ENCODE peak calls at places on chromosomes 4 and X, in eight cellular contexts. One of them, this sample, is unnamed.

GRCh38 chr4:181662383-181662782 is 580.8 kb upstream of the TENM3 start:
- DNase-seq in Caco-2: no peak
- DNase-seq in tibial artery: no peak
- DNase-seq in activated B cell treated with CpG ODN at 0.5 μM for 24 hours: no peak
- DNase-seq in A549: no peak
- DNase-seq in omental fat pad: no peak
- DNase-seq in stomach: no peak
- DNase-seq in neural crest cell: no peak
- DNase-seq in this sample: no peak

GRCh38 chrX:100449696-100450606 is 39.9 kb upstream of the PCDH19 start:
- DNase-seq in tibial artery: no peak
- DNase-seq in A549: no peak
- DNase-seq in stomach: no peak
- DNase-seq in activated B cell treated with CpG ODN at 0.5 μM for 24 hours: no peak
- DNase-seq in omental fat pad: no peak
- DNase-seq in Caco-2: no peak
- DNase-seq in neural crest cell: no peak
- DNase-seq in this sample: no peak

GRCh38 chrX:39470588-39471155 is 627.1 kb downstream of the BCOR start:
- DNase-seq in A549: no peak
- DNase-seq in neural crest cell: no peak
- DNase-seq in stomach: no peak
- DNase-seq in Caco-2: no peak
- DNase-seq in omental fat pad: no peak
- DNase-seq in activated B cell treated with CpG ODN at 0.5 μM for 24 hours: no peak
- DNase-seq in tibial artery: peak; percentile 26
- DNase-seq in this sample: no peak

GRCh38 chr4:76950846-76951321 is 1.3 kb downstream of the SEPTIN11 start:
- DNase-seq in tibial artery: peak; percentile 40
- DNase-seq in omental fat pad: no peak
- DNase-seq in activated B cell treated with CpG ODN at 0.5 μM for 24 hours: no peak
- DNase-seq in stomach: no peak
- DNase-seq in A549: peak; percentile 10
- DNase-seq in Caco-2: no peak
- DNase-seq in neural crest cell: no peak
- DNase-seq in this sample: no peak

GRCh38 chr4:80619070-80619674 is 283.6 kb downstream of the CFAP299 start:
- DNase-seq in Caco-2: no peak
- DNase-seq in A549: no peak
- DNase-seq in omental fat pad: no peak
- DNase-seq in activated B cell treated with CpG ODN at 0.5 μM for 24 hours: no peak
- DNase-seq in neural crest cell: no peak
- DNase-seq in stomach: no peak
- DNase-seq in tibial artery: no peak
- DNase-seq in this sample: no peak

GRCh38 chr4:13921805-13922204 is 294.3 kb upstream of the BOD1L1 start:
- DNase-seq in stomach: no peak
- DNase-seq in activated B cell treated with CpG ODN at 0.5 μM for 24 hours: no peak
- DNase-seq in A549: no peak
- DNase-seq in tibial artery: no peak
- DNase-seq in neural crest cell: no peak
- DNase-seq in Caco-2: no peak
- DNase-seq in omental fat pad: no peak
- DNase-seq in this sample: no peak

GRCh38 chr4:122516376-122516775 is 59.9 kb upstream of the IL2 start:
- DNase-seq in A549: no peak
- DNase-seq in omental fat pad: no peak
- DNase-seq in stomach: no peak
- DNase-seq in Caco-2: no peak
- DNase-seq in activated B cell treated with CpG ODN at 0.5 μM for 24 hours: no peak
- DNase-seq in tibial artery: no peak
- DNase-seq in neural crest cell: no peak
- DNase-seq in this sample: no peak

GRCh38 chr4:177448850-177449249 is 6.6 kb upstream of the AGA start:
- DNase-seq in A549: no peak
- DNase-seq in omental fat pad: no peak
- DNase-seq in Caco-2: no peak
- DNase-seq in activated B cell treated with CpG ODN at 0.5 μM for 24 hours: no peak
- DNase-seq in neural crest cell: no peak
- DNase-seq in tibial artery: no peak
- DNase-seq in stomach: no peak
- DNase-seq in this sample: no peak

GRCh38 chr4:1171306-1172227 is 816 bp downstream of the SPON2 start:
- DNase-seq in omental fat pad: no peak
- DNase-seq in A549: no peak
- DNase-seq in neural crest cell: no peak
- DNase-seq in activated B cell treated with CpG ODN at 0.5 μM for 24 hours: peak; percentile 54
- DNase-seq in Caco-2: no peak
- DNase-seq in tibial artery: peak; percentile 25
- DNase-seq in stomach: no peak
- DNase-seq in this sample: peak; percentile 46

GRCh38 chr4:145380123-145380522 is 101.5 kb upstream of the SMAD1 start:
- DNase-seq in stomach: no peak
- DNase-seq in tibial artery: no peak
- DNase-seq in omental fat pad: no peak
- DNase-seq in neural crest cell: no peak
- DNase-seq in Caco-2: no peak
- DNase-seq in activated B cell treated with CpG ODN at 0.5 μM for 24 hours: no peak
- DNase-seq in A549: no peak
- DNase-seq in this sample: no peak

GRCh38 chrX:2176274-2176673 is 324.5 kb downstream of the DHRSX start:
- DNase-seq in omental fat pad: no peak
- DNase-seq in neural crest cell: no peak
- DNase-seq in activated B cell treated with CpG ODN at 0.5 μM for 24 hours: no peak
- DNase-seq in tibial artery: no peak
- DNase-seq in Caco-2: no peak
- DNase-seq in stomach: no peak
- DNase-seq in A549: no peak
- DNase-seq in this sample: no peak

GRCh38 chr4:2273657-2274319 is 11.9 kb upstream of the MXD4 start:
- DNase-seq in Caco-2: no peak
- DNase-seq in omental fat pad: no peak
- DNase-seq in tibial artery: no peak
- DNase-seq in activated B cell treated with CpG ODN at 0.5 μM for 24 hours: no peak
- DNase-seq in A549: no peak
- DNase-seq in neural crest cell: no peak
- DNase-seq in stomach: no peak
- DNase-seq in this sample: no peak

GRCh38 chrX:150664290-150664689 is 28.9 kb upstream of the MTMR1 start:
- DNase-seq in omental fat pad: no peak
- DNase-seq in A549: no peak
- DNase-seq in activated B cell treated with CpG ODN at 0.5 μM for 24 hours: no peak
- DNase-seq in tibial artery: peak; percentile 27
- DNase-seq in stomach: peak; percentile 76
- DNase-seq in Caco-2: no peak
- DNase-seq in neural crest cell: no peak
- DNase-seq in this sample: no peak

GRCh38 chrX:38335382-38335781 is 8.1 kb upstream of the RPGR start:
- DNase-seq in tibial artery: no peak
- DNase-seq in neural crest cell: no peak
- DNase-seq in stomach: no peak
- DNase-seq in Caco-2: no peak
- DNase-seq in A549: no peak
- DNase-seq in omental fat pad: no peak
- DNase-seq in activated B cell treated with CpG ODN at 0.5 μM for 24 hours: no peak
- DNase-seq in this sample: no peak

GRCh38 chr4:168584321-168584771 is 87.5 kb downstream of the PALLD start:
- DNase-seq in omental fat pad: no peak
- DNase-seq in Caco-2: no peak
- DNase-seq in tibial artery: no peak
- DNase-seq in neural crest cell: no peak
- DNase-seq in activated B cell treated with CpG ODN at 0.5 μM for 24 hours: no peak
- DNase-seq in stomach: no peak
- DNase-seq in A549: no peak
- DNase-seq in this sample: no peak

GRCh38 chr4:86848136-86848535 is 1.0 kb downstream of the SLC10A6 start:
- DNase-seq in activated B cell treated with CpG ODN at 0.5 μM for 24 hours: no peak
- DNase-seq in Caco-2: no peak
- DNase-seq in omental fat pad: no peak
- DNase-seq in neural crest cell: no peak
- DNase-seq in tibial artery: no peak
- DNase-seq in stomach: no peak
- DNase-seq in A549: no peak
- DNase-seq in this sample: no peak

GRCh38 chr4:8188085-8188484 is 11.0 kb upstream of the SH3TC1 start:
- DNase-seq in Caco-2: no peak
- DNase-seq in A549: peak; percentile 52
- DNase-seq in neural crest cell: no peak
- DNase-seq in omental fat pad: no peak
- DNase-seq in stomach: no peak
- DNase-seq in tibial artery: no peak
- DNase-seq in activated B cell treated with CpG ODN at 0.5 μM for 24 hours: no peak
- DNase-seq in this sample: no peak
- TF ChIP-seq CTCF in Caco-2: no peak
- TF ChIP-seq CTCF in A549: no peak
- TF ChIP-seq CTCF in neural crest cell: no peak
- TF ChIP-seq CTCF in omental fat pad: no peak
- TF ChIP-seq CTCF in stomach: no peak
- TF ChIP-seq CTCF in tibial artery: no peak
- TF ChIP-seq CTCF in activated B cell treated with CpG ODN at 0.5 μM for 24 hours: no peak
- TF ChIP-seq CTCF in this sample: no peak

DNA sequence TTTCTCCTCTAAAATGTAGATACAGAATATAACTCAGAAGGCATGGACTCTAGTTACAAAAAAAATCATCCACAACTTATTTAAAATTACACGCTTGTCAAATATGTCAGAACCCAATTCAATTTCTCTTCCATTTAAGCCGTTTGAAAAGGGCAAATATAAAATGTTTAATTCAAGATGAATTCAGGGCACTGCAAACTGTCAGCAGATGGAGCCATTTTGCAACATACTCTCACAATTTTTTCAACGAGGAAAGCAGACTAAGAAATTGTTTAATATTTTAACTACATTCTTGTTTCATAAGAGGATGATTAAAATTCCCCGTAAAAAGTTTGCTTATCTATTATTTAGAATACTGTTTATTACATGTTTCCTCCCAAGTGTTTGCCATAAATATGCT is 321.3 kb upstream of the CPXCR1 start:
- DNase-seq in tibial artery: no peak
- DNase-seq in omental fat pad: no peak
- DNase-seq in neural crest cell: no peak
- DNase-seq in stomach: no peak
- DNase-seq in Caco-2: peak; percentile 9
- DNase-seq in A549: no peak
- DNase-seq in activated B cell treated with CpG ODN at 0.5 μM for 24 hours: no peak
- DNase-seq in this sample: no peak
- TF ChIP-seq CTCF in tibial artery: no peak
- TF ChIP-seq CTCF in omental fat pad: no peak
- TF ChIP-seq CTCF in neural crest cell: peak; percentile 65
- TF ChIP-seq CTCF in stomach: no peak
- TF ChIP-seq CTCF in Caco-2: no peak
- TF ChIP-seq CTCF in A549: peak; percentile 17
- TF ChIP-seq CTCF in activated B cell treated with CpG ODN at 0.5 μM for 24 hours: no peak
- TF ChIP-seq CTCF in this sample: no peak

DNA sequence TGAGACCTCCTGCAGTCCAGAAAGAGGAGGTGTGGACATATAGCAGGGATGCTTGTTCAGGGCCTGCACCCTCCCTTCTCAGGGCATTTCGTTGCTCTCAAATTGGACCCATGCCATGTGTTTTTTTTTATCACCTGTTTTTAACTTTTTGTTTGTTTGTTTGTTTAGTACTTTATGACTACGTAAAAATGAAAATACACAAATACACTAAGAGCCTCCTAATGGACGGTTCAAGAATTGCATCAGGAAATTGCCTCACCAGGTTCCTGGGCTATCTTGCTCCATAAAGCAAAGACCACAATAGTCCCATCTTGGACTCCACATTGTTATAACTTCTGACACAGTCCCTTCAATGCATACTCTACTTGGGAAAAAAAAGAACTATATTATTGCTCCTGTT is 1685.9 kb upstream of the TENM3 start:
- DNase-seq in A549: peak; percentile 0
- DNase-seq in activated B cell treated with CpG ODN at 0.5 μM for 24 hours: no peak
- DNase-seq in stomach: no peak
- DNase-seq in Caco-2: no peak
- DNase-seq in neural crest cell: no peak
- DNase-seq in tibial artery: no peak
- DNase-seq in omental fat pad: no peak
- DNase-seq in this sample: no peak
- TF ChIP-seq CTCF in A549: no peak
- TF ChIP-seq CTCF in activated B cell treated with CpG ODN at 0.5 μM for 24 hours: no peak
- TF ChIP-seq CTCF in stomach: no peak
- TF ChIP-seq CTCF in Caco-2: peak; percentile 23
- TF ChIP-seq CTCF in neural crest cell: peak; percentile 47
- TF ChIP-seq CTCF in tibial artery: no peak
- TF ChIP-seq CTCF in omental fat pad: no peak
- TF ChIP-seq CTCF in this sample: peak; percentile 12

GRCh38 chr4:153645183-153645582 is 38.9 kb upstream of the TLR2 start:
- DNase-seq in activated B cell treated with CpG ODN at 0.5 μM for 24 hours: no peak
- DNase-seq in omental fat pad: no peak
- DNase-seq in tibial artery: no peak
- DNase-seq in neural crest cell: no peak
- DNase-seq in Caco-2: no peak
- DNase-seq in A549: no peak
- DNase-seq in stomach: no peak
- DNase-seq in this sample: no peak

GRCh38 chr4:153639556-153640475 is 44.3 kb upstream of the TLR2 start:
- DNase-seq in neural crest cell: no peak
- DNase-seq in activated B cell treated with CpG ODN at 0.5 μM for 24 hours: no peak
- DNase-seq in tibial artery: no peak
- DNase-seq in Caco-2: no peak
- DNase-seq in A549: no peak
- DNase-seq in stomach: no peak
- DNase-seq in omental fat pad: no peak
- DNase-seq in this sample: no peak

GRCh38 chr4:153641532-153641931 is 42.5 kb upstream of the TLR2 start:
- DNase-seq in neural crest cell: no peak
- DNase-seq in activated B cell treated with CpG ODN at 0.5 μM for 24 hours: no peak
- DNase-seq in A549: no peak
- DNase-seq in Caco-2: no peak
- DNase-seq in stomach: no peak
- DNase-seq in omental fat pad: no peak
- DNase-seq in tibial artery: no peak
- DNase-seq in this sample: no peak

GRCh38 chr4:153640476-153640802 is 43.6 kb upstream of the TLR2 start:
- DNase-seq in Caco-2: no peak
- DNase-seq in neural crest cell: no peak
- DNase-seq in A549: no peak
- DNase-seq in activated B cell treated with CpG ODN at 0.5 μM for 24 hours: no peak
- DNase-seq in tibial artery: no peak
- DNase-seq in stomach: no peak
- DNase-seq in omental fat pad: no peak
- DNase-seq in this sample: no peak

DNA sequence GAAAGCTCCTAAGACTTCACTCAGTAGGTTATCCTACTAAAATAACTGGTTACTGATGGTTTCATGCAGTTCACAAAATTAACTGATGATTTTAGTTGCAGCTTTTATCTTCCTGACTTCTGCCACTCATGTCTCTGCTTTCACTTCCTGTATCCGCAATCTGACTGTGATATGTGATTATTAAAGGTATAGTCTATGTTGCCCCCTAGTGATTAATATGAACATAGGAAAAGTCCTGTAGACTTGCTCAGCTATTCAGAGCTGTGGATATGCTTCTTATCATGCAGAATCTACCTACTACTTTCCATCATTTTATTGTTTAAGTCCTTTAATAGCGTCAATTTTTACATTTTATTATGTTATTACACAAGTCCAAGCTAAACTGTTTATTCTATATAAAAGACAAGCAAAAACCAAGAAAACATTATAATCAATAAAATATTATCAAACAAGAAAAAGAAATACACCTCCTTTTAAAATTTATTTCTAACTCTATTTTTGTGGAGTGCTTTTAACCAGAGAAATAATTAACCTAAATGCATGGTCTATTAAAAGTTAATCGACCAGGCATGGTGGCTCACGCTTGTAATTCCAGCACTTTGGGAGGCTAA is 40.6 kb upstream of the TLR2 start:
- DNase-seq in A549: peak; percentile 57
- DNase-seq in tibial artery: no peak
- DNase-seq in stomach: no peak
- DNase-seq in omental fat pad: no peak
- DNase-seq in activated B cell treated with CpG ODN at 0.5 μM for 24 hours: no peak
- DNase-seq in Caco-2: peak; percentile 14
- DNase-seq in neural crest cell: no peak
- DNase-seq in this sample: no peak
- TF ChIP-seq CTCF in A549: peak; percentile 44
- TF ChIP-seq CTCF in tibial artery: peak; percentile 51
- TF ChIP-seq CTCF in stomach: no peak
- TF ChIP-seq CTCF in omental fat pad: no peak
- TF ChIP-seq CTCF in activated B cell treated with CpG ODN at 0.5 μM for 24 hours: peak; percentile 36
- TF ChIP-seq CTCF in Caco-2: peak; percentile 30
- TF ChIP-seq CTCF in neural crest cell: peak; percentile 70
- TF ChIP-seq CTCF in this sample: peak; percentile 53

This sample was measured in CD14-positive monocyte.